ENCODE peak calls at places on chromosomes 4 and X, in eight cellular contexts. P, H, N, M, Z, C, A and K are unnamed samples.

GRCh38 chrX:9188117-9188516 is 154.2 kb upstream of the FAM9B start:
- DNase-seq in Z (no peak), N (no peak), M (no peak), P (no peak), A (no peak), H (no peak), C (no peak), K (no peak)

GRCh38 chr4:1985287-1985686 is 23.5 kb downstream of the NELFA start:
- DNase-seq in M (no peak), A (no peak), H (no peak), N (no peak), C (no peak), Z (no peak), P (no peak), K (no peak)

GRCh38 chr4:114378306-114378903 is 220.2 kb upstream of the UGT8 start:
- DNase-seq in P (no peak), C (no peak), N (no peak), H (no peak), A (no peak), M (no peak), Z (peak; percentile 45), K (no peak)

GRCh38 chr4:41125558-41126311 is 88.6 kb downstream of the APBB2 start:
- DNase-seq in C (no peak), Z (peak; percentile 20), N (no peak), A (no peak), H (no peak), P (no peak), M (no peak), K (no peak)

GRCh38 chr4:186330368-186330767 is 64.4 kb downstream of the F11 start:
- DNase-seq in C (no peak), M (no peak), A (no peak), H (no peak), P (no peak), Z (no peak), N (no peak), K (no peak)

GRCh38 chr4:176641237-176641636 is 151.5 kb downstream of the VEGFC start:
- DNase-seq in A (no peak), Z (peak; percentile 75), C (no peak), M (no peak), H (no peak), P (no peak), N (no peak), K (no peak)

GRCh38 chr4:129223955-129224354 is 128.0 kb downstream of the C4orf33 start:
- DNase-seq in Z (peak; percentile 9), H (no peak), C (no peak), A (no peak), M (no peak), N (no peak), P (no peak), K (no peak)

GRCh38 chr4:138861130-138861529 is 154.5 kb upstream of the NOCT start:
- DNase-seq in M (no peak), C (no peak), Z (peak; percentile 56), H (no peak), P (no peak), A (no peak), N (no peak), K (no peak)

GRCh38 chr4:22094217-22094616 is 145.6 kb upstream of the KCNIP4 start:
- DNase-seq in N (no peak), Z (no peak), M (no peak), A (no peak), H (no peak), C (no peak), P (no peak), K (no peak)

GRCh38 chr4:74933562-74934015 is 673 bp downstream of the PARM1 start:
- DNase-seq in M (no peak), C (no peak), H (no peak), P (peak; percentile 58), N (peak; percentile 5), Z (peak; percentile 1), A (no peak), K (no peak)

GRCh38 chrX:119118780-119119395 is 8.7 kb downstream of the KIAA1210 start:
- DNase-seq in Z (peak; percentile 37), H (no peak), C (peak; percentile 74), P (peak; percentile 58), N (peak; percentile 59), M (peak; percentile 30), A (peak; percentile 10), K (no peak)

GRCh38 chr4:92172203-92172602 is 131.6 kb upstream of the GRID2 start:
- DNase-seq in P (no peak), M (no peak), N (no peak), A (no peak), C (no peak), H (no peak), Z (no peak), K (no peak)

GRCh38 chr4:101685126-101685525 is 105.4 kb upstream of the BANK1 start:
- DNase-seq in M (no peak), P (no peak), H (no peak), C (no peak), A (no peak), Z (no peak), N (no peak), K (no peak)

GRCh38 chr4:134202136-134202535 is 547 bp upstream of the PABPC4L start:
- DNase-seq in N (no peak), C (no peak), M (no peak), Z (no peak), A (no peak), H (no peak), P (no peak), K (no peak)

GRCh38 chrX:109487640-109488039 is 5.8 kb upstream of the GUCY2F start:
- DNase-seq in A (no peak), Z (no peak), H (no peak), C (no peak), P (no peak), M (no peak), N (no peak), K (no peak)

GRCh38 chrX:144586756-144587155 is 660.5 kb upstream of the SPANXN1 start:
- DNase-seq in H (peak; percentile 29), P (no peak), N (no peak), M (no peak), A (peak; percentile 37), Z (no peak), C (no peak), K (peak; percentile 5)

GRCh38 chr4:40848981-40849380 is 99.2 kb downstream of the NSUN7 start:
- DNase-seq in M (no peak), C (no peak), Z (no peak), A (no peak), P (no peak), H (no peak), N (no peak), K (no peak)

GRCh38 chrX:23311731-23312130 is 22.9 kb upstream of the PTCHD1 start:
- DNase-seq in N (no peak), H (no peak), P (no peak), M (no peak), A (no peak), Z (no peak), C (no peak), K (no peak)

GRCh38 chrX:40099046-40099968 is 1.5 kb upstream of the BCOR start:
- DNase-seq in C (peak; percentile 64), H (no peak), M (peak; percentile 42), A (no peak), P (peak; percentile 66), Z (peak; percentile 49), N (no peak), K (no peak)

GRCh38 chrX:41334866-41335589 is 1.1 kb downstream of the DDX3X start:
- DNase-seq in N (peak; percentile 59), M (peak; percentile 64), Z (peak; percentile 42), C (peak; percentile 29), A (no peak), H (no peak), P (peak; percentile 73), K (no peak)

GRCh38 chrX:116872931-116873330 is 410.2 kb upstream of the CT83 start:
- DNase-seq in N (no peak), Z (peak; percentile 10), P (no peak), A (no peak), H (no peak), C (no peak), M (no peak), K (no peak)

GRCh38 chr4:157994863-157995262 is 178.0 kb downstream of the GASK1B start:
- DNase-seq in Z (no peak), H (no peak), C (no peak), P (no peak), A (no peak), N (no peak), M (no peak), K (no peak)

GRCh38 chr4:147683172-147683571 is 791 bp downstream of the PRMT9 start:
- DNase-seq in Z (peak; percentile 25), A (no peak), N (no peak), M (no peak), H (no peak), P (peak; percentile 48), C (no peak), K (no peak)

GRCh38 chrX:123959281-123960063 is 2.0 kb upstream of the STAG2 start:
- DNase-seq in H (no peak), P (peak; percentile 59), N (peak; percentile 4), Z (peak; percentile 52), A (no peak), C (peak; percentile 21), M (peak; percentile 2), K (no peak)

GRCh38 chr4:2848449-2848848 is 4.8 kb downstream of the ADD1 start:
- DNase-seq in P (peak; percentile 62), C (no peak), N (no peak), M (no peak), H (no peak), Z (no peak), A (no peak), K (no peak)

GRCh38 chr4:122700178-122700725 is 32.3 kb upstream of the BBS12 start:
- DNase-seq in H (peak; percentile 78), M (no peak), Z (peak; percentile 26), N (no peak), C (no peak), P (peak; percentile 67), A (no peak), K (peak; percentile 16)

GRCh38 chrX:65993915-65994460 is 45.9 kb downstream of the VSIG4 start:
- DNase-seq in N (no peak), A (no peak), H (no peak), C (no peak), Z (no peak), P (no peak), M (no peak), K (no peak)

GRCh38 chr4:26467724-26468123 is 22.6 kb downstream of the CCKAR start:
- DNase-seq in C (no peak), P (no peak), Z (no peak), H (no peak), M (no peak), N (no peak), A (no peak), K (no peak)

GRCh38 chr4:123877561-123877960 is 481.0 kb downstream of the SPRY1 start:
- DNase-seq in M (no peak), N (no peak), P (peak; percentile 45), Z (no peak), H (no peak), C (no peak), A (no peak), K (no peak)

GRCh38 chr4:102598759-102599379 is 97.7 kb downstream of the NFKB1 start:
- DNase-seq in N (no peak), M (no peak), Z (peak; percentile 27), P (no peak), C (no peak), H (no peak), A (no peak), K (no peak)

GRCh38 chr4:160809576-160809975 is 1354.2 kb downstream of the FSTL5 start:
- DNase-seq in M (no peak), H (no peak), A (no peak), P (no peak), N (no peak), C (no peak), Z (no peak), K (no peak)

GRCh38 chr4:147480891-147481576 is at the start of gene EDNRA:
- DNase-seq in H (peak; percentile 54), P (no peak), N (peak; percentile 51), Z (peak; percentile 65), C (peak; percentile 48), A (no peak), M (no peak), K (no peak)

GRCh38 chrX:132025085-132025484 is 2.0 kb downstream of the STK26 start:
- DNase-seq in N (no peak), P (no peak), C (no peak), H (no peak), M (no peak), Z (no peak), A (no peak), K (no peak)

GRCh38 chr4:25402521-25402920 is 25.5 kb downstream of the ANAPC4 start:
- DNase-seq in H (no peak), N (no peak), Z (no peak), M (no peak), P (no peak), A (no peak), C (no peak), K (no peak)